ENCODE peak calls at places on chromosomes 2 and 18, in five cellular contexts. F is M059J, X is Calu3, A is EL, G is AG20443. D is an unnamed sample.
A peak's percentile ranks its signal among the peaks of the same experiment; 100 is the strongest.

GRCh38 chr2:215430528-215431187 is 5.2 kb downstream of the FN1 start:
- DNase-seq in F (peak; percentile 47), G (peak; percentile 50), A (peak; percentile 86), X (no peak), D (peak; percentile 69)

GRCh38 chr2:236171213-236172201 is 3.3 kb upstream of the GBX2 start:
- DNase-seq in X (no peak), F (no peak), G (no peak), A (no peak), D (no peak)

GRCh38 chr2:27080603-27080938 is 2.2 kb downstream of the EMILIN1 start:
- DNase-seq in X (no peak), G (no peak), A (no peak), F (no peak), D (no peak)

GRCh38 chr2:96245609-96246390 is 20.0 kb downstream of the TMEM127 start:
- DNase-seq in F (peak; percentile 25), A (peak; percentile 51), G (no peak), X (no peak), D (peak; percentile 49)

GRCh38 chr2:74952575-74952974 is 5.9 kb upstream of the POLE4 start:
- DNase-seq in F (no peak), X (no peak), A (no peak), G (no peak), D (no peak)

GRCh38 chr18:2958819-2959298 is 54.1 kb downstream of the LPIN2 start:
- DNase-seq in A (no peak), F (no peak), X (no peak), G (peak; percentile 73), D (peak; percentile 33)

GRCh38 chr18:27707201-27707600 is 469.7 kb downstream of the CDH2 start:
- DNase-seq in A (no peak), G (no peak), X (no peak), F (no peak), D (no peak)

GRCh38 chr18:36993068-36993467 is 164.1 kb downstream of the KIAA1328 start:
- DNase-seq in X (no peak), G (peak; percentile 20), A (peak; percentile 27), F (peak; percentile 40), D (peak; percentile 53)

GRCh38 chr2:131094655-131095281 is 1.5 kb upstream of the FAM168B start:
- DNase-seq in G (no peak), F (no peak), X (no peak), A (no peak), D (peak; percentile 17)

GRCh38 chr2:80326214-80326613 is 21.7 kb upstream of the LRRTM1 start:
- DNase-seq in G (no peak), F (peak; percentile 20), X (no peak), A (no peak), D (peak; percentile 10)

GRCh38 chr18:61948196-61948800 is 55.5 kb upstream of the RNF152 start:
- DNase-seq in F (no peak), G (no peak), A (peak; percentile 55), X (no peak), D (peak; percentile 63)

GRCh38 chr2:234290671-234291070 is 206.2 kb downstream of the ARL4C start:
- DNase-seq in X (no peak), A (no peak), G (no peak), F (peak; percentile 16), D (no peak)

GRCh38 chr2:51638811-51639210 is 606.9 kb upstream of the NRXN1 start:
- DNase-seq in G (no peak), A (no peak), F (no peak), X (no peak), D (no peak)

GRCh38 chr2:231709636-231709980 is 1.3 kb downstream of the PTMA start:
- DNase-seq in A (no peak), G (peak; percentile 30), F (peak; percentile 44), X (peak; percentile 33), D (no peak)

GRCh38 chr2:235027558-235028214 is 75.9 kb downstream of the SH3BP4 start:
- DNase-seq in G (peak; percentile 84), F (peak; percentile 85), X (peak; percentile 43), A (peak; percentile 59), D (peak; percentile 80)

GRCh38 chr18:46250084-46250811 is 146.1 kb downstream of the HAUS1 start:
- DNase-seq in A (peak; percentile 94), G (peak; percentile 11), F (peak; percentile 96), X (peak; percentile 81), D (peak; percentile 90)

GRCh38 chr2:240912878-240913809 is 7.0 kb downstream of the CROCC2 start:
- DNase-seq in A (no peak), G (no peak), X (no peak), F (peak; percentile 35), D (peak; percentile 25)

GRCh38 chr2:72893594-72894319 is 6.5 kb downstream of the SPR start:
- DNase-seq in G (peak; percentile 76), F (peak; percentile 60), A (peak; percentile 64), X (peak; percentile 77), D (peak; percentile 33)

GRCh38 chr2:39724828-39725144 is 54.3 kb downstream of the THUMPD2 start:
- DNase-seq in G (no peak), X (no peak), A (no peak), F (peak; percentile 87), D (peak; percentile 78)

GRCh38 chr18:22335644-22336275 is 82.0 kb downstream of the CTAGE1 start:
- DNase-seq in X (peak; percentile 51), F (no peak), A (no peak), G (no peak), D (no peak)

GRCh38 chr2:233470007-233470687 is 96.4 kb downstream of the USP40 start:
- DNase-seq in G (no peak), A (no peak), F (no peak), X (no peak), D (no peak)

GRCh38 chr2:36820942-36821605 is 124.6 kb downstream of the VIT start:
- DNase-seq in G (no peak), F (no peak), X (no peak), A (no peak), D (no peak)

GRCh38 chr18:3864669-3865298 is 414.8 kb downstream of the TGIF1 start:
- DNase-seq in F (no peak), X (no peak), A (no peak), G (no peak), D (no peak)

GRCh38 chr18:5630057-5630765 is 86.4 kb upstream of the EPB41L3 start:
- DNase-seq in X (no peak), G (peak; percentile 93), A (no peak), F (peak; percentile 36), D (no peak)

GRCh38 chr2:207805566-207806226 is 36.0 kb upstream of the FZD5 start:
- DNase-seq in X (peak; percentile 41), G (no peak), F (peak; percentile 70), A (peak; percentile 41), D (no peak)

GRCh38 chr18:76491801-76492668 is 3.0 kb downstream of the ZNF516 start:
- DNase-seq in A (peak; percentile 52), F (peak; percentile 52), X (peak; percentile 40), G (peak; percentile 33), D (peak; percentile 40)

GRCh38 chr2:108449410-108450200 is 599 bp downstream of the GCC2 start:
- DNase-seq in A (peak; percentile 52), F (peak; percentile 48), X (peak; percentile 3), G (peak; percentile 49), D (no peak)

GRCh38 chr2:25740810-25741381 is 67.5 kb upstream of the DTNB start:
- DNase-seq in F (peak; percentile 28), X (no peak), A (peak; percentile 10), G (no peak), D (peak; percentile 10)

GRCh38 chr18:23087352-23087751 is 47.9 kb upstream of the CABLES1 start:
- DNase-seq in F (no peak), G (no peak), X (no peak), A (no peak), D (no peak)

GRCh38 chr2:173161040-173161439 is 85.4 kb downstream of the MAP3K20 start:
- DNase-seq in X (no peak), A (no peak), G (no peak), F (no peak), D (no peak)

GRCh38 chr2:224951723-224952481 is 90.4 kb downstream of the DOCK10 start:
- DNase-seq in F (no peak), G (no peak), X (no peak), A (no peak), D (no peak)

GRCh38 chr2:178512491-178512890 is 32.2 kb downstream of the PLEKHA3 start:
- DNase-seq in X (no peak), G (no peak), F (peak; percentile 88), A (peak; percentile 35), D (peak; percentile 64)

GRCh38 chr2:34365512-34365911 is 766.4 kb upstream of the FAM98A start:
- DNase-seq in G (no peak), F (no peak), X (no peak), A (no peak), D (no peak)

GRCh38 chr2:241123816-241124536 is 21.9 kb upstream of the MTERF4 start:
- DNase-seq in X (no peak), A (no peak), G (no peak), F (no peak), D (no peak)

GRCh38 chr2:216283038-216283900 is 89.0 kb downstream of the MARCHF4 start:
- DNase-seq in F (no peak), A (no peak), G (no peak), X (peak; percentile 38), D (no peak)

GRCh38 chr2:208369091-208369490 is 37.5 kb upstream of the PTH2R start:
- DNase-seq in G (no peak), X (no peak), A (peak; percentile 22), F (peak; percentile 72), D (no peak)

GRCh38 chr2:111246620-111247061 is 125.9 kb downstream of the BCL2L11 start:
- DNase-seq in F (no peak), X (no peak), G (peak; percentile 29), A (no peak), D (no peak)

GRCh38 chr18:47418746-47419145 is 167.3 kb upstream of the SKOR2 start:
- DNase-seq in A (peak; percentile 57), G (peak; percentile 21), X (no peak), F (peak; percentile 25), D (peak; percentile 3)

GRCh38 chr2:101518470-101519172 is 43.7 kb upstream of the RFX8 start:
- DNase-seq in F (peak; percentile 77), X (peak; percentile 69), G (peak; percentile 55), A (peak; percentile 55), D (peak; percentile 44)

D was measured in astrocyte.